ENCODE peak calls at places on chromosomes 2 and 18, in four cellular contexts. B, J, V and S are unnamed samples.

GRCh38 chr2:204971219-204971907 is 426.1 kb downstream of the PARD3B start:
- DNase-seq in B (no peak), J (no peak), V (peak), S (no peak)

GRCh38 chr18:6764382-6764781 is 34.9 kb downstream of the ARHGAP28 start:
- DNase-seq in B (no peak), J (no peak), V (no peak), S (no peak)

GRCh38 chr18:31438402-31438801 is 9.1 kb upstream of the DSG3 start:
- DNase-seq in B (no peak), J (no peak), V (no peak), S (no peak)

GRCh38 chr2:182952741-182953450 is 85.4 kb downstream of the NCKAP1 start:
- DNase-seq in B (peak), J (no peak), V (no peak), S (no peak)

GRCh38 chr2:26696352-26696816 is 3.9 kb downstream of the KCNK3 start:
- DNase-seq in B (no peak), J (no peak), V (no peak), S (no peak)

GRCh38 chr2:14626873-14627272 is 5.6 kb upstream of the LRATD1 start:
- DNase-seq in B (no peak), J (no peak), V (no peak), S (no peak)

GRCh38 chr2:173407176-173407575 is 52.5 kb downstream of the CDCA7 start:
- DNase-seq in B (no peak), J (no peak), V (no peak), S (no peak)

GRCh38 chr2:104412384-104412783 is 441.5 kb upstream of the POU3F3 start:
- DNase-seq in B (no peak), J (no peak), V (no peak), S (no peak)

GRCh38 chr2:127636248-127637235 is 9.4 kb upstream of the GPR17 start:
- DNase-seq in B (no peak), J (no peak), V (no peak), S (no peak)

GRCh38 chr18:36828630-36829361 is at the start of the genes KIAA1328 and TPGS2:
- DNase-seq in B (peak), J (peak), V (peak), S (peak)

GRCh38 chr18:45054595-45054994 is 373.9 kb downstream of the SETBP1 start:
- DNase-seq in B (no peak), J (no peak), V (no peak), S (no peak)

GRCh38 chr2:46162329-46162870 is 134.8 kb upstream of the EPAS1 start:
- DNase-seq in B (no peak), J (no peak), V (no peak), S (no peak)

GRCh38 chr2:150120271-150120950 is 367.1 kb downstream of the RND3 start:
- DNase-seq in B (no peak), J (peak), V (no peak), S (no peak)

GRCh38 chr2:69844560-69844959 is 15.1 kb downstream of the GMCL1 start:
- DNase-seq in B (no peak), J (no peak), V (no peak), S (no peak)

GRCh38 chr2:95284886-95285541 is 10.8 kb downstream of the PROM2 start:
- DNase-seq in B (no peak), J (no peak), V (no peak), S (no peak)

GRCh38 chr2:58006256-58006951 is 40.2 kb upstream of the VRK2 start:
- DNase-seq in B (no peak), J (no peak), V (no peak), S (no peak)

GRCh38 chr2:14951569-14952285 is 319.2 kb downstream of the LRATD1 start:
- DNase-seq in B (no peak), J (no peak), V (no peak), S (no peak)

GRCh38 chr2:203743441-203743932 is 37.0 kb downstream of the CD28 start:
- DNase-seq in B (peak), J (no peak), V (no peak), S (no peak)

GRCh38 chr2:233139875-233140585 is 79.9 kb downstream of the INPP5D start:
- DNase-seq in B (no peak), J (no peak), V (no peak), S (no peak)

GRCh38 chr2:161625314-161625919 is 1.2 kb downstream of the SLC4A10 start:
- DNase-seq in B (no peak), J (peak), V (no peak), S (no peak)

GRCh38 chr2:38602136-38602731 is 494 bp downstream of the HNRNPLL start:
- DNase-seq in B (no peak), J (peak), V (peak), S (peak)

GRCh38 chr2:16014041-16014787 is 73.9 kb downstream of the MYCN start:
- DNase-seq in B (no peak), J (no peak), V (no peak), S (peak)

GRCh38 chr18:13813271-13813849 is 10.6 kb upstream of the MC5R start:
- DNase-seq in B (peak), J (peak), V (peak), S (peak)

GRCh38 chr18:51447351-51447896 is 249.9 kb upstream of the MEX3C start:
- DNase-seq in B (no peak), J (no peak), V (no peak), S (no peak)

GRCh38 chr2:208466133-208466919 is 59.7 kb downstream of the PTH2R start:
- DNase-seq in B (peak), J (peak), V (no peak), S (no peak)

GRCh38 chr2:159571540-159572260 is 44.6 kb downstream of the BAZ2B start:
- DNase-seq in B (no peak), J (no peak), V (no peak), S (no peak)

GRCh38 chr2:174697267-174697666 is 67.0 kb downstream of the CHRNA1 start:
- DNase-seq in B (peak), J (peak), V (peak), S (no peak)

GRCh38 chr2:237471457-237472186 is 15.4 kb upstream of the MLPH start:
- DNase-seq in B (peak), J (peak), V (no peak), S (peak)

GRCh38 chr18:48842259-48843061 is 108.3 kb downstream of the SMAD7 start:
- DNase-seq in B (no peak), J (no peak), V (peak), S (no peak)

GRCh38 chr2:167905668-167906067 is 341.7 kb downstream of the STK39 start:
- DNase-seq in B (no peak), J (no peak), V (no peak), S (no peak)

GRCh38 chr2:229634574-229635185 is 79.7 kb downstream of the DNER start:
- DNase-seq in B (no peak), J (peak), V (no peak), S (no peak)